ENCODE peak calls at places on chromosome 17, in ten cellular contexts. L, H, G, E, P, D, K, I, Y and X are unnamed samples.

GRCh38 chr17:51259574-51260236 is at the start of gene MBTD1:
- DNase-seq in L (peak), D (peak), K (peak), I (peak), G (peak), Y (peak), E (peak), H (peak), P (peak), X (peak)

GRCh38 chr17:27879987-27880608 is 13.1 kb downstream of the LYRM9 start:
- DNase-seq in D (peak), E (peak), L (peak), H (no peak), Y (peak), K (peak), G (no peak), P (peak), I (peak), X (peak)

GRCh38 chr17:81885454-81885853 is 5.9 kb downstream of the ALYREF start:
- DNase-seq in L (no peak), P (no peak), Y (no peak), I (no peak), D (no peak), H (no peak), E (no peak), K (no peak), G (no peak), X (no peak)

GRCh38 chr17:6475411-6475810 is 31.2 kb downstream of the PIMREG start:
- DNase-seq in Y (no peak), E (no peak), D (no peak), I (no peak), K (no peak), G (peak), L (no peak), P (no peak), H (no peak), X (no peak)

GRCh38 chr17:77640242-77640641 is 318.3 kb upstream of the TNRC6C start:
- DNase-seq in P (no peak), K (no peak), G (no peak), L (no peak), E (no peak), I (no peak), D (no peak), Y (no peak), H (no peak), X (no peak)

GRCh38 chr17:55219939-55220338 is 44.8 kb upstream of the HLF start:
- DNase-seq in P (no peak), I (no peak), Y (peak), G (peak), L (peak), D (no peak), K (no peak), H (no peak), E (no peak), X (no peak)

GRCh38 chr17:53142890-53143289 is 679.8 kb upstream of the KIF2B start:
- DNase-seq in Y (peak), K (no peak), I (no peak), H (no peak), D (no peak), P (no peak), G (no peak), E (no peak), L (peak), X (no peak)

GRCh38 chr17:50725769-50726655 is 6.6 kb downstream of the LUC7L3 start:
- DNase-seq in L (no peak), Y (no peak), D (no peak), E (no peak), G (no peak), K (no peak), P (no peak), H (no peak), I (no peak), X (no peak)

GRCh38 chr17:81020443-81020766 is 14.5 kb upstream of the BAIAP2 start:
- DNase-seq in I (no peak), E (no peak), Y (no peak), K (no peak), G (no peak), L (no peak), P (no peak), H (no peak), D (no peak), X (no peak)

GRCh38 chr17:80511222-80512180 is 33.1 kb upstream of the RPTOR start:
- DNase-seq in L (no peak), H (no peak), P (no peak), I (no peak), K (no peak), D (no peak), E (no peak), Y (no peak), G (no peak), X (no peak)

GRCh38 chr17:17684901-17685774 is 3.9 kb downstream of the RAI1 start:
- DNase-seq in D (peak), E (no peak), P (no peak), K (no peak), L (peak), G (no peak), Y (peak), H (no peak), I (no peak), X (no peak)

GRCh38 chr17:28960256-28961106 is 9.2 kb upstream of the PHF12 start:
- DNase-seq in P (no peak), E (no peak), G (no peak), I (no peak), K (no peak), H (no peak), D (no peak), Y (no peak), L (no peak), X (no peak)

GRCh38 chr17:4136373-4136772 is 6.5 kb downstream of the ZZEF1 start:
- DNase-seq in D (no peak), H (no peak), K (no peak), P (no peak), I (no peak), L (no peak), Y (no peak), E (no peak), G (no peak), X (no peak)

GRCh38 chr17:21523482-21524210 is 147.5 kb downstream of the KCNJ12 start:
- DNase-seq in E (no peak), G (no peak), P (no peak), H (no peak), D (no peak), K (no peak), Y (no peak), I (no peak), L (no peak), X (no peak)

GRCh38 chr17:68658999-68659780 is 58.0 kb upstream of the FAM20A start:
- DNase-seq in Y (peak), P (no peak), K (no peak), G (no peak), E (no peak), H (no peak), D (no peak), L (no peak), I (no peak), X (no peak)

GRCh38 chr17:27481327-27481726 is 25.1 kb downstream of the KSR1 start:
- DNase-seq in K (peak), E (peak), L (no peak), H (no peak), P (no peak), G (no peak), Y (no peak), I (no peak), D (no peak), X (no peak)

GRCh38 chr17:74801896-74802295 is 25.8 kb upstream of the NAT9 start:
- DNase-seq in H (no peak), K (no peak), I (no peak), E (no peak), P (no peak), D (no peak), Y (no peak), L (no peak), G (no peak), X (no peak)

GRCh38 chr17:31680126-31680525 is 178.9 kb downstream of the COPRS start:
- DNase-seq in G (no peak), P (no peak), E (no peak), K (no peak), L (no peak), Y (no peak), D (no peak), I (peak), H (no peak), X (no peak)

GRCh38 chr17:74394977-74395376 is 27.7 kb downstream of the GPR142 start:
- DNase-seq in I (no peak), G (no peak), E (no peak), L (no peak), P (no peak), H (no peak), Y (no peak), D (no peak), K (no peak), X (no peak)

GRCh38 chr17:80270836-80271235 is 10.2 kb downstream of the RNF213 start:
- DNase-seq in K (peak), D (no peak), G (no peak), L (peak), I (no peak), P (no peak), H (no peak), Y (peak), E (peak), X (no peak)

GRCh38 chr17:5364696-5365095 is 54.8 kb downstream of the NUP88 start:
- DNase-seq in L (no peak), G (no peak), E (no peak), K (no peak), D (no peak), Y (no peak), P (no peak), H (no peak), I (no peak), X (no peak)

GRCh38 chr17:80446645-80447405 is 29.6 kb downstream of the NPTX1 start:
- DNase-seq in I (no peak), P (no peak), Y (no peak), D (no peak), H (no peak), E (no peak), K (no peak), L (no peak), G (peak), X (no peak)

GRCh38 chr17:14289162-14289561 is 11.7 kb upstream of the HS3ST3B1 start:
- DNase-seq in D (no peak), E (no peak), I (no peak), H (no peak), L (no peak), Y (peak), K (no peak), G (no peak), P (no peak), X (no peak)

GRCh38 chr17:64599187-64599676 is 62.9 kb downstream of the SMURF2 start:
- DNase-seq in L (no peak), Y (no peak), D (no peak), E (peak), I (peak), H (no peak), P (no peak), K (peak), G (no peak), X (no peak)

GRCh38 chr17:30520882-30521281 is 43.7 kb downstream of the GOSR1 start:
- DNase-seq in K (no peak), I (no peak), D (no peak), P (no peak), E (no peak), H (no peak), Y (no peak), G (no peak), L (no peak), X (no peak)

GRCh38 chr17:17479209-17479608 is 2.4 kb downstream of the MED9 start:
- DNase-seq in L (no peak), E (no peak), D (no peak), Y (no peak), K (no peak), G (no peak), P (no peak), I (no peak), H (no peak), X (no peak)

GRCh38 chr17:62855136-62855535 is 47.0 kb upstream of the MARCHF10 start:
- DNase-seq in P (no peak), L (no peak), D (no peak), G (no peak), I (no peak), K (no peak), H (no peak), E (no peak), Y (no peak), X (no peak)

GRCh38 chr17:68849673-68850260 is 105.4 kb downstream of the ABCA8 start:
- DNase-seq in H (no peak), L (peak), P (no peak), E (no peak), Y (peak), K (no peak), G (no peak), I (no peak), D (no peak), X (no peak)

GRCh38 chr17:17740627-17741237 is 59.5 kb downstream of the RAI1 start:
- DNase-seq in D (no peak), G (no peak), I (no peak), P (no peak), L (no peak), Y (no peak), K (no peak), H (no peak), E (peak), X (no peak)

GRCh38 chr17:72639711-72640110 is 452.8 kb downstream of the SLC39A11 start:
- DNase-seq in L (no peak), G (no peak), D (no peak), E (no peak), I (no peak), P (no peak), H (no peak), K (no peak), Y (no peak), X (no peak)